ENCODE peak calls at places on chromosomes 16 and 17, in five cellular contexts. One of them, this sample, is unnamed.

GRCh38 chr16:27676807-27677206 is 126.9 kb downstream of the KATNIP start:
- DNase-seq in H9: no peak
- DNase-seq in H1: no peak
- DNase-seq in trophoblast cell: no peak
- DNase-seq in mesenchymal stem cell: peak; percentile 56
- DNase-seq in this sample: no peak

GRCh38 chr17:42251115-42251514 is 25.1 kb downstream of the STAT5B start:
- DNase-seq in H9: no peak
- DNase-seq in H1: no peak
- DNase-seq in trophoblast cell: no peak
- DNase-seq in mesenchymal stem cell: no peak
- DNase-seq in this sample: no peak

GRCh38 chr17:55690105-55690508 is 32.6 kb downstream of the TMEM100 start:
- DNase-seq in H9: no peak
- DNase-seq in H1: no peak
- DNase-seq in trophoblast cell: no peak
- DNase-seq in mesenchymal stem cell: peak; percentile 42
- DNase-seq in this sample: no peak

GRCh38 chr17:45425125-45425983 is 7.3 kb downstream of the ARHGAP27 start:
- DNase-seq in H9: peak; percentile 98
- DNase-seq in H1: peak; percentile 82
- DNase-seq in trophoblast cell: peak; percentile 94
- DNase-seq in mesenchymal stem cell: peak; percentile 84
- DNase-seq in this sample: no peak

GRCh38 chr17:27845264-27846041 is 45.1 kb upstream of the NOS2 start:
- DNase-seq in H9: no peak
- DNase-seq in H1: no peak
- DNase-seq in trophoblast cell: no peak
- DNase-seq in mesenchymal stem cell: no peak
- DNase-seq in this sample: no peak

GRCh38 chr16:12341966-12342365 is 365.4 kb downstream of the SNX29 start:
- DNase-seq in H9: no peak
- DNase-seq in H1: no peak
- DNase-seq in trophoblast cell: no peak
- DNase-seq in mesenchymal stem cell: peak; percentile 21
- DNase-seq in this sample: no peak

GRCh38 chr17:59790936-59791335 is 83.5 kb downstream of the VMP1 start:
- DNase-seq in H9: no peak
- DNase-seq in H1: no peak
- DNase-seq in trophoblast cell: no peak
- DNase-seq in mesenchymal stem cell: no peak
- DNase-seq in this sample: no peak

GRCh38 chr17:59753522-59754467 is 46.3 kb downstream of the VMP1 start:
- DNase-seq in H9: no peak
- DNase-seq in H1: no peak
- DNase-seq in trophoblast cell: peak; percentile 44
- DNase-seq in mesenchymal stem cell: peak; percentile 90
- DNase-seq in this sample: peak; percentile 72

GRCh38 chr17:7929158-7930029 is at the start of gene KCNAB3:
- DNase-seq in H9: peak; percentile 93
- DNase-seq in H1: peak; percentile 83
- DNase-seq in trophoblast cell: peak; percentile 38
- DNase-seq in mesenchymal stem cell: peak; percentile 67
- DNase-seq in this sample: peak; percentile 69

GRCh38 chr17:33436321-33436720 is 143.2 kb upstream of the ASIC2 start:
- DNase-seq in H9: no peak
- DNase-seq in H1: no peak
- DNase-seq in trophoblast cell: peak; percentile 87
- DNase-seq in mesenchymal stem cell: peak; percentile 85
- DNase-seq in this sample: no peak

GRCh38 chr17:62703269-62703775 is 75.9 kb downstream of the MRC2 start:
- DNase-seq in H9: no peak
- DNase-seq in H1: no peak
- DNase-seq in trophoblast cell: no peak
- DNase-seq in mesenchymal stem cell: peak; percentile 40
- DNase-seq in this sample: no peak

GRCh38 chr16:46828943-46829342 is 2.0 kb downstream of the C16orf87 start:
- DNase-seq in H9: no peak
- DNase-seq in H1: no peak
- DNase-seq in trophoblast cell: no peak
- DNase-seq in mesenchymal stem cell: no peak
- DNase-seq in this sample: no peak
- H3K23ac ChIP-seq in H9: no peak overlapping the region
- H3K23ac ChIP-seq in H1: no peak overlapping the region
- H3K23ac ChIP-seq in trophoblast cell: no peak overlapping the region
- H3K23ac ChIP-seq in mesenchymal stem cell: no peak overlapping the region
- H3K23ac ChIP-seq in this sample: no peak overlapping the region

DNA sequence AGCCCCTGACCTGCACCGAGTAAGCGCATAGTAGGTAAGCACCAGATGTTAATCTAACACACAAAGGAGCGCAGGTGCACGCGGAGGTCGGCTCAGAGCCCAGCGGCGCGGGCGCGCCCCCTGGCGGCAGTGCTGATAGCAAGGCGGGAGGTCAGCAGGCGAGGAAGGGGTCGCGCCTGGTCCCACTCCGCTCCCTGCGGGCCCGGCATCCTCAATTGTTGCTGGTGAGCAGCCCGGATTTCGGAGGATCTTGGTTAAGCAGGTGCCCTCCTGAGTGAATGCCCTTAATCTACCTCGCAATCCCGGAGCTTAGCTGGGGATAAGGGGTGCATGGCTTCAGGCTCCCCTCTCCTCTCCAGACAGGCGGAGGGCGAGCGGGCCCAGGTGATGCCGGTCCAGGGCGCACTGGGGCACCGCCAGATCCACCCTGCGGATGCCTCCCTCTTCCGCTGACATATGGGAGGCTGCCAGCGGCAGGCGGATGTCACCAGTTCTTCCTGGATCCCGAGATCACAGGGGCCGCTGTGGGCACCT is 4.0 kb upstream of the WNT3 start:
- DNase-seq in H9: peak; percentile 90
- DNase-seq in H1: peak; percentile 95
- DNase-seq in trophoblast cell: no peak
- DNase-seq in mesenchymal stem cell: no peak
- DNase-seq in this sample: no peak
- H2BK12ac ChIP-seq in H9: no peak overlapping the region
- H2BK12ac ChIP-seq in H1: no peak overlapping the region
- H2BK12ac ChIP-seq in trophoblast cell: peak overlapping the region; percentile 52
- H2BK12ac ChIP-seq in mesenchymal stem cell: no peak overlapping the region
- H2BK12ac ChIP-seq in this sample: peak overlapping the region; percentile 67

GRCh38 chr16:49767998-49768397 is 87.9 kb downstream of the ZNF423 start:
- DNase-seq in H9: no peak
- DNase-seq in H1: no peak
- DNase-seq in trophoblast cell: no peak
- DNase-seq in mesenchymal stem cell: no peak
- DNase-seq in this sample: no peak

GRCh38 chr16:49766280-49766679 is 89.6 kb downstream of the ZNF423 start:
- DNase-seq in H9: no peak
- DNase-seq in H1: no peak
- DNase-seq in trophoblast cell: no peak
- DNase-seq in mesenchymal stem cell: no peak
- DNase-seq in this sample: no peak

GRCh38 chr16:49763826-49764225 is 92.1 kb downstream of the ZNF423 start:
- DNase-seq in H9: no peak
- DNase-seq in H1: no peak
- DNase-seq in trophoblast cell: no peak
- DNase-seq in mesenchymal stem cell: peak; percentile 9
- DNase-seq in this sample: no peak

DNA sequence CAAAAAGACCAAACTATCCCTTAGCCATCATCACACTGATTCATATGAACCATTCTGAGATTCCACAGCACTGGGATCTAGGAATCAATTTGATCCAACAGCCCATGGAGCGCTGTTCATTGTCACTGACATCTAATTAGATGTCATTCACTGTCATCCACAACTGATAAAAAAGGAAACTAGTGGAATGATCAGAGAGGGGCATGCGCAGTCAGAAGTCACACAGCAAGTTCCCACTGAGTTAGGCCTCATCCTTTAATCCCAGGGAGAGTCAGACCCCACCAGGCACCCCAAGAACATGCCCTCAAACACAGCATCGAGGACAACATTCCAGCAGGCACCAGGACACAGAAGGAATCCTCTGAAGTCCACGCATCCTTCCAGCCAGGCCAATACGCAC is 88.5 kb downstream of the ZNF423 start:
- DNase-seq in H9: no peak
- DNase-seq in H1: no peak
- DNase-seq in trophoblast cell: no peak
- DNase-seq in mesenchymal stem cell: no peak
- DNase-seq in this sample: no peak
- H2AK5ac ChIP-seq in H9: no peak overlapping the region
- H2AK5ac ChIP-seq in H1: no peak overlapping the region
- H2AK5ac ChIP-seq in trophoblast cell: no peak overlapping the region
- H2AK5ac ChIP-seq in mesenchymal stem cell: no peak overlapping the region
- H2AK5ac ChIP-seq in this sample: no peak overlapping the region

GRCh38 chr16:70804729-70805169 is 3.8 kb upstream of the VAC14 start:
- DNase-seq in H9: no peak
- DNase-seq in H1: no peak
- DNase-seq in trophoblast cell: no peak
- DNase-seq in mesenchymal stem cell: no peak
- DNase-seq in this sample: no peak
- H3K23ac ChIP-seq in H9: no peak overlapping the region
- H3K23ac ChIP-seq in H1: no peak overlapping the region
- H3K23ac ChIP-seq in trophoblast cell: no peak overlapping the region
- H3K23ac ChIP-seq in mesenchymal stem cell: no peak overlapping the region
- H3K23ac ChIP-seq in this sample: no peak overlapping the region

GRCh38 chr17:63842540-63843386 is at the start of gene SMARCD2:
- DNase-seq in H9: peak; percentile 100
- DNase-seq in H1: peak; percentile 97
- DNase-seq in trophoblast cell: peak; percentile 98
- DNase-seq in mesenchymal stem cell: peak; percentile 99
- DNase-seq in this sample: peak; percentile 99
- H2BK12ac ChIP-seq in H9: no peak within 1 kb of the TSS
- H2BK12ac ChIP-seq in H1: peak within 1 kb of the TSS; percentile 68
- H2BK12ac ChIP-seq in trophoblast cell: no peak within 1 kb of the TSS
- H2BK12ac ChIP-seq in mesenchymal stem cell: no peak within 1 kb of the TSS
- H2BK12ac ChIP-seq in this sample: no peak within 1 kb of the TSS

DNA sequence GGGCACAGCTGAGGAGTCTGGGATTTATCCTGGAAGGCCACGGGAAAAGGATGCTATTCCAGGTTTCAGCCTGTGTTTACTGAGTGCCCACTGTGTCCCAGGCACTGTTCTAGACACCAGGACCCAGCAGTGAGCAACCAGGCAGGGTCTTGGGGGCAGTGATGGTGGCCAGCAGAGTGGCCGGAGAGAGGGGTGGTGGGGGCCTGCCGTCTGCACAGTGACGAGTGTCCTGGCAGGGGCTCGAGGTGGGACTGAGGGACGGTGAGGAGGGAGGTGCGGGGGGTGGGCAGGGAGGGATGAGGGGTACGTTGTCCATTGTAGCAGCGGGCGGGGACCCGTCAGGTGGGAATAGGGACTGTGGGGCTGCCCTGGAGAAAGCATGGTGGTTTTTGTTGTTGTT is 66.3 kb upstream of the CIBAR2 start:
- DNase-seq in H9: no peak
- DNase-seq in H1: no peak
- DNase-seq in trophoblast cell: no peak
- DNase-seq in mesenchymal stem cell: no peak
- DNase-seq in this sample: no peak
- H2AK5ac ChIP-seq in H9: no peak overlapping the region
- H2AK5ac ChIP-seq in H1: no peak overlapping the region
- H2AK5ac ChIP-seq in trophoblast cell: no peak overlapping the region
- H2AK5ac ChIP-seq in mesenchymal stem cell: no peak overlapping the region
- H2AK5ac ChIP-seq in this sample: peak overlapping the region; percentile 43